ENCODE peak calls at places on chromosomes 5 and 9, in five cellular contexts. C is LoVo, H is keratinocyte, B is BJ, Y is M059J. A is an unnamed sample.

GRCh38 chr9:127805620-127806019 is 2.9 kb downstream of the FPGS start:
- DNase-seq in C (no peak), H (no peak), B (no peak), Y (no peak), A (no peak)

GRCh38 chr9:70679845-70680244 is 265.4 kb upstream of the KLF9 start:
- DNase-seq in C (no peak), H (no peak), B (no peak), Y (no peak), A (no peak)

GRCh38 chr5:73388371-73388684 is 60.2 kb downstream of the FOXD1 start:
- DNase-seq in C (no peak), H (no peak), B (no peak), Y (peak; percentile 85), A (no peak)

GRCh38 chr9:14346301-14346721 is 32.4 kb upstream of the NFIB start:
- DNase-seq in C (no peak), H (no peak), B (no peak), Y (no peak), A (no peak)

GRCh38 chr9:98873535-98874432 is 66.3 kb downstream of the GALNT12 start:
- DNase-seq in C (no peak), H (no peak), B (no peak), Y (peak; percentile 97), A (no peak)

GRCh38 chr5:65128226-65128625 is 353.5 kb downstream of the ADAMTS6 start:
- DNase-seq in C (no peak), H (no peak), B (no peak), Y (peak; percentile 52), A (no peak)

GRCh38 chr5:32309766-32310165 is 3.0 kb downstream of the MTMR12 start:
- DNase-seq in C (no peak), H (no peak), B (no peak), Y (no peak), A (no peak)

GRCh38 chr5:15446552-15446951 is 53.4 kb upstream of the FBXL7 start:
- DNase-seq in C (no peak), H (no peak), B (peak; percentile 28), Y (peak; percentile 10), A (no peak)

GRCh38 chr5:149002761-149003689 is 59.8 kb downstream of the SH3TC2 start:
- DNase-seq in C (peak; percentile 23), H (no peak), B (no peak), Y (peak; percentile 87), A (no peak)

GRCh38 chr9:129077236-129077635 is 3.7 kb upstream of the DOLPP1 start:
- DNase-seq in C (no peak), H (no peak), B (no peak), Y (no peak), A (no peak)

GRCh38 chr5:68304421-68305052 is 89.0 kb downstream of the PIK3R1 start:
- DNase-seq in C (no peak), H (no peak), B (no peak), Y (peak; percentile 82), A (no peak)

GRCh38 chr5:149932445-149933350 is 11.9 kb downstream of the PDE6A start:
- DNase-seq in C (no peak), H (no peak), B (no peak), Y (peak; percentile 33), A (no peak)

GRCh38 chr5:134993161-134993560 is 25.5 kb downstream of the CATSPER3 start:
- DNase-seq in C (no peak), H (no peak), B (no peak), Y (no peak), A (no peak)

GRCh38 chr9:87490225-87490624 is 7.4 kb upstream of the DAPK1 start:
- DNase-seq in C (no peak), H (no peak), B (no peak), Y (no peak), A (no peak)

GRCh38 chr9:13278368-13279246 is 885 bp downstream of the MPDZ start:
- DNase-seq in C (no peak), H (no peak), B (no peak), Y (peak; percentile 78), A (no peak)

GRCh38 chr9:16732546-16732945 is 137.9 kb downstream of the BNC2 start:
- DNase-seq in C (no peak), H (no peak), B (no peak), Y (no peak), A (no peak)

GRCh38 chr9:116383956-116384355 is 230.4 kb downstream of the PAPPA start:
- DNase-seq in C (no peak), H (no peak), B (no peak), Y (peak; percentile 13), A (no peak)

GRCh38 chr9:137303031-137303892 is 1.2 kb upstream of the NRARP start:
- DNase-seq in C (peak; percentile 48), H (no peak), B (no peak), Y (no peak), A (no peak)

GRCh38 chr9:16970321-16970720 is 99.9 kb upstream of the BNC2 start:
- DNase-seq in C (no peak), H (no peak), B (peak; percentile 51), Y (no peak), A (no peak)

GRCh38 chr5:175706499-175706898 is 48.6 kb downstream of the HRH2 start:
- DNase-seq in C (no peak), H (no peak), B (no peak), Y (no peak), A (no peak)